ENCODE peak calls at places on chromosomes 6 and 20, in four cellular contexts. Q is ovary, D is cardiac fibroblast, W is AG04450. H is an unnamed sample.
A peak's percentile ranks its signal among the peaks of the same experiment; 100 is the strongest.

GRCh38 chr20:39986231-39986904 is 702.7 kb downstream of the MAFB start:
- DNase-seq in D (peak; percentile 25), W (no peak), Q (peak; percentile 53), H (peak; percentile 45)

GRCh38 chr6:127198549-127198948 is 68.1 kb upstream of the RNF146 start:
- DNase-seq in Q (no peak), W (no peak), D (peak; percentile 44), H (peak; percentile 56)

GRCh38 chr6:151721671-151722070 is 85.8 kb upstream of the ESR1 start:
- DNase-seq in D (no peak), Q (no peak), W (no peak), H (peak; percentile 58)

GRCh38 chr6:79034865-79035264 is 43.2 kb downstream of the PHIP start:
- DNase-seq in D (no peak), Q (no peak), W (no peak), H (no peak)

GRCh38 chr6:47992805-47993204 is 118.2 kb downstream of the PTCHD4 start:
- DNase-seq in W (no peak), D (no peak), Q (no peak), H (no peak)

GRCh38 chr6:149723771-149724417 is 6.0 kb upstream of the LATS1 start:
- DNase-seq in Q (no peak), D (peak; percentile 88), W (peak; percentile 47), H (peak; percentile 81)

GRCh38 chr6:156280131-156280530 is 497.0 kb upstream of the ARID1B start:
- DNase-seq in Q (no peak), W (no peak), D (no peak), H (no peak)

GRCh38 chr6:167441653-167442644 is 117.1 kb downstream of the TTLL2 start:
- DNase-seq in Q (no peak), W (no peak), D (peak; percentile 1), H (no peak)

GRCh38 chr20:20551409-20551808 is 161.0 kb downstream of the RALGAPA2 start:
- DNase-seq in W (no peak), Q (no peak), D (no peak), H (no peak)

GRCh38 chr20:1741309-1742048 is 83.9 kb upstream of the SIRPG start:
- DNase-seq in W (no peak), Q (no peak), D (no peak), H (no peak)

GRCh38 chr6:115485400-115485799 is 575.3 kb downstream of the FRK start:
- DNase-seq in W (no peak), Q (no peak), D (no peak), H (no peak)

GRCh38 chr6:123415844-123416468 is 220.8 kb downstream of the TRDN start:
- DNase-seq in W (peak; percentile 3), Q (no peak), D (peak; percentile 67), H (peak; percentile 79)

GRCh38 chr6:74940211-74940610 is 265.6 kb downstream of the COL12A1 start:
- DNase-seq in D (no peak), W (no peak), Q (no peak), H (peak; percentile 36)

GRCh38 chr6:148566664-148567350 is 180.0 kb upstream of the UST start:
- DNase-seq in W (no peak), Q (no peak), D (no peak), H (no peak)

GRCh38 chr6:24545691-24546090 is 50.9 kb downstream of the ALDH5A1 start:
- DNase-seq in W (no peak), Q (no peak), D (no peak), H (no peak)

GRCh38 chr6:125587624-125588023 is 161.8 kb upstream of the HEY2 start:
- DNase-seq in D (no peak), W (no peak), Q (no peak), H (peak; percentile 64)

GRCh38 chr6:125586605-125587004 is 162.8 kb upstream of the HEY2 start:
- DNase-seq in D (no peak), Q (no peak), W (no peak), H (no peak)

GRCh38 chr6:125586074-125586473 is 163.4 kb upstream of the HEY2 start:
- DNase-seq in Q (no peak), D (no peak), W (no peak), H (peak; percentile 60)

GRCh38 chr6:125585470-125585869 is 164.0 kb upstream of the HEY2 start:
- DNase-seq in W (no peak), Q (no peak), D (no peak), H (no peak)

DNA sequence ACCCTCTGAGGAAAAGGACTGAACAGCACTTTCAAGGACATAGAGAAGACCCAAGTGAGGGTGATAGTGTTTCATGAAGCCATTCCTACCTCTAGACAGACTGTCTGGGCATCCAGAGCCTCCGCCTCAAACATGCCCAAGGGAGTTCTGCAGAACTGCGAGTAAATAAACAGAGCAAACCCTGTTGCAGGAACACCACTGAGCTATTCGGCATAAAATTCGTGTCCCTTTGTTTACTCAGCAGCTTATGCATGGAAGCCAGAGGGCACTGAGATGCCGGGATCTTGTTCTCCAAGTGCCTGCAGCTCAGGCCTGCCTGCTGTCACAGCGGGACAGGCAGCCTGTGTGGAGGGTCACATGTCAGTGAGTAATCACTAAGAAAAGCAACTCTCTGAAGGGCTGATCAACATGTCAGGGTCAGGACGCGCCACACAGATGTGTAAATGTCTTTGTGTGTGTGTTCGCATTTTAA is 164.9 kb upstream of the HEY2 start:
- DNase-seq in D (peak; percentile 11), Q (no peak), W (no peak), H (no peak)
- TF ChIP-seq CTCF in D (no peak), Q (no peak), W (no peak), H (no peak)

GRCh38 chr6:108598316-108598863 is 37.7 kb downstream of the FOXO3 start:
- DNase-seq in W (no peak), Q (no peak), D (peak; percentile 51), H (peak; percentile 74)
- H3K4me3 ChIP-seq in W (no peak overlapping the region), Q (no peak overlapping the region), D (no peak overlapping the region), H (no peak overlapping the region)

DNA sequence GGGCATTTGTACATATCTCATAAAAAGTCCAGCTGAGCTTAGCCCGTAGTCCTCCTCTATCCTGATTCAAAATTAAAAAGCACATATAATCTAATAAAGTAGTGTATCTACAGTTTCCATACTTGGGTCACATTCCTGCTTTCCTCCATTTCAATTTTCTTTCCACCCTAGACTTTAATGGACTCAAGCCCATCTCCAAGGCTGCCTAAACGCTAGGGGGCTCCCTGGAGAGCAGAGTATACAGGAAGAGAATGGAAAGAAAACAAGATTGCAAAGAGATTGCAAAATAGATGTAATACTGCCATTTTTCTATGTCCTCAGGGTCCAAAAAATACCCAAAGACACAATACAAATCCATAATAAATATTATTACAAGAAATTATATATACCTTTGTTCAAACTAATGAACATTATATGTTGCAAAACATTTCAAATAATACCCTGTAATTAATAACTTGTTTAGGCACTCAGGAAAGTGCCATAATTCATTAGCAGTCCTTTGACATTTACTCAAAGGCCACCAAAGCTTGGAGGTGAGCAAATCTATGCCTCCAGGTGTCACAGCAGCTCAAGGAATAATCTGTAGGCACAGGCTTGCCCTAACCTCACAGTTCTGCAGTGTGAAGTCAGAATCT is 2.4 kb upstream of the MCM3 start:
- DNase-seq in Q (peak; percentile 72), W (peak; percentile 39), D (peak; percentile 76), H (peak; percentile 84)
- TF ChIP-seq CTCF in Q (no peak), W (peak; percentile 93), D (peak; percentile 93), H (peak; percentile 91)

DNA sequence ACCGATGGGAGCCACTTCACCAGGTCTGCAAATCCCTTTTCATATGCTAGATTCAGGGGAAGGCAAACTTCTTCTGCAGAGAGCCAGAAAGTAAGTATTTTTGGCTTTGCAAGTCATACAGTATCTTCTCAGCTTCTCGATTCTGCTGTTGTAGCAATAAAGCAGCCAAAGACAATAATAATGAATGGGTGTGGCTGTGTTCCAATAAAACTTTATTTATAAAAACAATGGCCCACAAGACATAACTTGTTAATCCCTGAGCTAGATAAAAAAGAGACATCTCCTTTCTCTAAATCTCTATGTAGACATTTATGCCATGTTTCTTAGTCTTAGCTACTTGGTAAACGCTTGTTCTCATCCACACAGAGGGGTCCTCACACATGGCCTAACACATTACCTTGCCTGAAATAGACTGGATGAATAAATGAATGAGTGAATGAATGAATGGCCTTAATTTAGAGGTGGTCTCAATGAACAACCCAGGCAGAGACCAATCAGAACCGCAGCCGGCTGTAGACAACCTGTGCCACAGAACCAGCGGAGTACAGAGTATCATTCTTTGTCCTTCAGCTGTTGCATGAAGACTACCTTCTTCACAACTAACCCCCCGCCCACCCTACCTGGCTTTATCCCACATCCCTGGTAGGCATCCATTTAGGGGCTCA is 13.5 kb upstream of the PREX1 start:
- DNase-seq in Q (no peak), D (no peak), W (no peak), H (peak; percentile 32)
- H3K4me3 ChIP-seq in Q (no peak overlapping the region), D (no peak overlapping the region), W (no peak overlapping the region), H (no peak overlapping the region)

DNA sequence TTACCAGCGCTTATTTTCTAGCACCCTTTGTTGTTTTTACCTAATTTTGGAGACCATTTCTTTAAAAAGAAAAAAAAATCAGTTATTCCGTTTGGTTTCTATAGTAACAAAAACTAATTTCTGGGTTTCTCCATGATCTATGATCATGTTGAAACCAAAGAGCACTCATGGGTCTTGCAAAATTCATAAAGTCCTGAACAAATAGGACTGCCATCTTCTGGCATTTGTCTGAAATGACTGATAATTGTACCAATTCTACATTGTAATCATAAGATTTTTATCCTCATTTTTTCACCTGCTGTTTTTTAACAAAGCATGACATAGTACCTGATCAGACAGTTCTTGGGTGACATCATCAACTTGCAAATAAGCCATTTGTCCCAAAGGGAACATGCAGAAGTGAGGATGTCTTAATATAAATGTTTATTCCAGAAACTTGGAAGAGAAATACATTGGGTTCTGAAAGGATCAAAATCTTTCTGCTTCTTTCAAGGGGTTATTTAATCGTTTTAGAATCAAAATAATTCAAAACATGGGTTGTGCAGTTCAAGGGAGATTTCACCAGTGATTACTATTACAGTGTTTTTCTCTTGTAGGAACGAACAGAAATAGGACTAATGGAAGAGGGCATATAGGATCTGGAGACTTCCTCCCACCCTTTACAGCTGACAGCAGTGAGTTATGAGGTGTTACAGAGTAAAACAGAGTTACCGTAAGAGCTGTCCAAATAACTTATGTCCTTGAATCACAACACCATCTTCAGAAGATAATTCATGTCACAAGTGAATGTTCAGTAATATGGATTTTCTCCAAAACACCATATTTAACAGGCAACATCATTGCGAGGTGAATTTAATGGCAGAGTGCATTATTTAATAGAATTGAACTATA is 87.1 kb upstream of the GJE1 start:
- DNase-seq in W (no peak), D (peak; percentile 73), Q (no peak), H (peak; percentile 68)
- TF ChIP-seq CTCF in W (peak; percentile 47), D (peak; percentile 42), Q (no peak), H (peak; percentile 50)

GRCh38 chr20:48970681-48971370 is 49.3 kb downstream of the ARFGEF2 start:
- DNase-seq in D (no peak), Q (no peak), W (no peak), H (no peak)
- H3K4me3 ChIP-seq in D (no peak overlapping the region), Q (no peak overlapping the region), W (no peak overlapping the region), H (no peak overlapping the region)

GRCh38 chr20:56629464-56630085 is 469 bp downstream of the TFAP2C start:
- DNase-seq in Q (no peak), W (no peak), D (no peak), H (no peak)

GRCh38 chr20:56631990-56632327 is 2.9 kb downstream of the TFAP2C start:
- DNase-seq in D (no peak), W (no peak), Q (no peak), H (no peak)

GRCh38 chr20:56630086-56630493 is 984 bp downstream of the TFAP2C start:
- DNase-seq in W (no peak), D (peak; percentile 46), Q (peak; percentile 40), H (no peak)

GRCh38 chr20:56631318-56631989 is 2.3 kb downstream of the TFAP2C start:
- DNase-seq in Q (no peak), W (no peak), D (no peak), H (no peak)

GRCh38 chr20:56630506-56631317 is 1.6 kb downstream of the TFAP2C start:
- DNase-seq in D (no peak), Q (no peak), W (no peak), H (no peak)
- TF ChIP-seq CTCF in D (no peak), Q (no peak), W (no peak), H (no peak)